ENCODE peak calls at places on chromosome 1, in six cellular contexts. X is lower leg skin, M is Panc1, P is tibial nerve, R is right cardiac atrium, C is adrenal gland. W is an unnamed sample.

GRCh38 chr1:201647094-201647493 is 108.2 kb downstream of the NAV1 start:
- DNase-seq in C (no peak), X (no peak), R (no peak), M (no peak), P (no peak), W (no peak)

GRCh38 chr1:92484171-92484471 is 2.6 kb downstream of the GFI1 start:
- DNase-seq in C (no peak), P (no peak), M (no peak), X (no peak), R (no peak), W (no peak)

GRCh38 chr1:19007491-19008441 is 51.3 kb upstream of the IFFO2 start:
- DNase-seq in R (no peak), P (no peak), C (no peak), M (no peak), X (peak), W (no peak)

GRCh38 chr1:64246294-64246917 is 43.0 kb downstream of the UBE2U start:
- DNase-seq in X (no peak), M (peak), P (no peak), R (no peak), C (no peak), W (no peak)

GRCh38 chr1:191852907-191853306 is 305.4 kb upstream of the RGS18 start:
- DNase-seq in C (no peak), M (no peak), X (no peak), R (no peak), P (no peak), W (no peak)

GRCh38 chr1:240526321-240526720 is 85.6 kb downstream of the GREM2 start:
- DNase-seq in C (no peak), R (no peak), X (no peak), P (no peak), M (no peak), W (no peak)

GRCh38 chr1:31127266-31127665 is 61.7 kb upstream of the PUM1 start:
- DNase-seq in P (no peak), X (no peak), M (no peak), C (no peak), R (no peak), W (no peak)

GRCh38 chr1:158112994-158113758 is 67.5 kb upstream of the CD1D start:
- DNase-seq in M (no peak), X (no peak), R (no peak), C (no peak), P (no peak), W (no peak)

GRCh38 chr1:41160498-41161110 is 81.5 kb downstream of the SCMH1 start:
- DNase-seq in M (no peak), X (no peak), P (no peak), R (no peak), C (no peak), W (no peak)

GRCh38 chr1:204493145-204493881 is 1.3 kb downstream of the PIK3C2B start:
- DNase-seq in X (peak), P (peak), R (peak), C (peak), M (no peak), W (peak)

GRCh38 chr1:183685112-183685713 is 32.1 kb upstream of the APOBEC4 start:
- DNase-seq in C (peak), R (no peak), M (peak), X (no peak), P (peak), W (peak)

GRCh38 chr1:193654951-193655705 is 468.7 kb upstream of the B3GALT2 start:
- DNase-seq in C (peak), M (no peak), P (no peak), R (peak), X (no peak), W (peak)

GRCh38 chr1:54952950-54953718 is 27.3 kb upstream of the TMEM61 start:
- DNase-seq in C (no peak), M (no peak), R (no peak), P (no peak), X (no peak), W (no peak)

GRCh38 chr1:231139659-231140650 is 21.9 kb upstream of the TRIM67 start:
- DNase-seq in P (no peak), R (no peak), M (no peak), C (no peak), X (no peak), W (no peak)

GRCh38 chr1:193308438-193308837 is 122.0 kb upstream of the B3GALT2 start:
- DNase-seq in X (no peak), C (no peak), R (no peak), P (no peak), M (no peak), W (no peak)

GRCh38 chr1:165855010-165855838 is 27.8 kb downstream of the UCK2 start:
- DNase-seq in P (no peak), M (no peak), R (no peak), C (no peak), X (no peak), W (no peak)

GRCh38 chr1:18580676-18581419 is 49.8 kb upstream of the PAX7 start:
- DNase-seq in M (no peak), R (no peak), X (no peak), P (no peak), C (no peak), W (no peak)

GRCh38 chr1:191882870-191883269 is 275.4 kb upstream of the RGS18 start:
- DNase-seq in X (no peak), M (no peak), C (no peak), R (no peak), P (no peak), W (no peak)

GRCh38 chr1:48055854-48056253 is 58.7 kb upstream of the TRABD2B start:
- DNase-seq in P (no peak), C (no peak), M (no peak), R (no peak), X (no peak), W (no peak)

GRCh38 chr1:240619901-240620621 is 8.1 kb upstream of the GREM2 start:
- DNase-seq in R (no peak), X (peak), P (no peak), M (no peak), C (peak), W (no peak)

GRCh38 chr1:70877343-70877742 is 170.3 kb downstream of the PTGER3 start:
- DNase-seq in P (no peak), R (no peak), M (no peak), X (no peak), C (no peak), W (no peak)

GRCh38 chr1:100463809-100464424 is 74.0 kb upstream of the GPR88 start:
- DNase-seq in X (no peak), M (no peak), R (peak), C (peak), P (peak), W (peak)

GRCh38 chr1:115184951-115185331 is 95.6 kb upstream of the TSPAN2 start:
- DNase-seq in C (no peak), X (no peak), R (peak), P (no peak), M (no peak), W (no peak)

GRCh38 chr1:174189424-174190062 is 30.2 kb downstream of the RABGAP1L start:
- DNase-seq in M (no peak), P (no peak), X (no peak), R (no peak), C (no peak), W (no peak)

GRCh38 chr1:248873993-248874671 is 15.2 kb upstream of the ZNF692 start:
- DNase-seq in M (peak), X (peak), P (peak), R (peak), C (peak), W (peak)

GRCh38 chr1:183568176-183569041 is 21.9 kb downstream of the NCF2 start:
- DNase-seq in C (peak), P (peak), X (no peak), M (no peak), R (peak), W (no peak)

GRCh38 chr1:216388558-216388957 is 34.7 kb downstream of the USH2A start:
- DNase-seq in C (no peak), R (no peak), M (no peak), X (no peak), P (no peak), W (no peak)

GRCh38 chr1:3971981-3972380 is 71.9 kb upstream of the C1orf174 start:
- DNase-seq in R (no peak), X (no peak), M (no peak), C (no peak), P (no peak), W (no peak)

GRCh38 chr1:65434255-65434654 is 13.8 kb downstream of the LEPR start:
- DNase-seq in R (no peak), C (no peak), X (no peak), P (no peak), M (no peak), W (no peak)

GRCh38 chr1:231695439-231696255 is 69.1 kb downstream of the DISC1 start:
- DNase-seq in C (no peak), P (no peak), R (no peak), X (no peak), M (no peak), W (no peak)

GRCh38 chr1:174219606-174220370 is 60.5 kb downstream of the RABGAP1L start:
- DNase-seq in M (no peak), P (no peak), X (no peak), C (no peak), R (no peak), W (no peak)

GRCh38 chr1:156119503-156120209 is 5.1 kb downstream of the LMNA start:
- DNase-seq in X (no peak), M (no peak), P (no peak), R (peak), C (peak), W (no peak)

GRCh38 chr1:111541721-111542120 is 38.3 kb upstream of the ADORA3 start:
- DNase-seq in C (no peak), R (no peak), P (no peak), M (no peak), X (no peak), W (no peak)
- H3K4me3 ChIP-seq in C (no peak), R (no peak), P (no peak), M (no peak), X (no peak), W (no peak)

GRCh38 chr1:28936528-28936927 is 22.2 kb downstream of the EPB41 start:
- DNase-seq in P (no peak), R (no peak), C (no peak), X (no peak), M (no peak), W (no peak)
- H3K4me3 ChIP-seq in P (no peak), R (no peak), C (no peak), X (no peak), M (no peak), W (no peak)

GRCh38 chr1:171258429-171258828 is 10.1 kb downstream of the FMO1 start:
- DNase-seq in M (no peak), R (no peak), C (no peak), X (no peak), P (no peak), W (no peak)
- H3K4me3 ChIP-seq in M (no peak), R (no peak), C (no peak), X (no peak), P (no peak), W (no peak)

DNA sequence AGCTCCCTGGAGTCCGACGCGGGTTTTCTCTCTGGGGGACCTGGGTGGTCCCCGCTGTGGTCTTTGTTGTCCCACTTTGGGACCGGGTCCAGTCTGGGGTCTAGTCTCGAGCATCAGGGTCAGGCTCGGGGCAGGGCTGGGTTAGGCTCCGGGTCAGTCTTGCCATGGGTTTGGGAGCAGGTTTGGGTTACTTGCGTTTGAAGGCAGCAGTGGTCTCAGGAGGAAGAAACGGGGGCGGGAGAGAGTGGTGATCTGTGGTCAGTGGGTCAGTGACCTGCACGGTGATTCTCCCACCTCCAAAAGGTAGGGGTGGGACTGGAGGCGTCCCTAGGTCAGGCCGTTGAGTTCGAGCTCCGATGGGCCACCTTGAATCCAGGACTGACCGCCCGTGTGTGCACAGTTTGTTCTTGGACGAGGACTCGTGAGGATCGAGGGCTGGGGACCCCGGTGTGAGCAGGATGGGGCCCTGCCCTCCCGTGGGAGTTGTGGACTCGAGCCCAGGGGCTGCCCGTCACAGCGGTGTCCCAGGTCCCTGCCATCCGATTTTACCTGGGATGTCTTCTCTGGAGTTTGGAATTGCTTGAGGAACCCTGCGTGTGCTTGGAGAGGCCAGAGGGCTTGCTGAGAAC is 2.3 kb downstream of the B3GALT6 start:
- DNase-seq in P (no peak), X (no peak), C (no peak), M (no peak), R (no peak), W (no peak)
- H3K4me3 ChIP-seq in P (no peak), X (no peak), C (no peak), M (no peak), R (no peak), W (no peak)

W was measured in heart right ventricle.